ENCODE peak calls at places on chromosomes 11 and 22, in seven cellular contexts. A is GM12891, I is GM12878, H is H1, N is HepG2, O is SK-N-SH, Q is K562. M is an unnamed sample.

GRCh38 chr11:82895437-82896091 is 4.7 kb downstream of the PRCP start:
- DNase-seq in A (peak; percentile 39), Q (no peak), O (no peak), H (no peak), N (no peak), I (peak; percentile 42), M (no peak)

GRCh38 chr11:113773092-113773415 is 438 bp downstream of the ZW10 start:
- DNase-seq in O (no peak), Q (peak; percentile 50), N (peak; percentile 6), A (no peak), H (no peak), I (no peak), M (no peak)

GRCh38 chr22:46610345-46610744 is 9.8 kb upstream of the GRAMD4 start:
- DNase-seq in H (no peak), I (no peak), A (no peak), N (no peak), Q (no peak), O (no peak), M (no peak)

GRCh38 chr11:94662065-94662779 is 95.1 kb downstream of the PIWIL4 start:
- DNase-seq in N (no peak), Q (no peak), O (no peak), I (no peak), A (no peak), H (no peak), M (no peak)

GRCh38 chr11:69630009-69630870 is 10.7 kb upstream of the CCND1 start:
- DNase-seq in Q (peak; percentile 45), I (no peak), O (no peak), N (no peak), H (no peak), A (no peak), M (no peak)

GRCh38 chr11:13535819-13536218 is 40.0 kb upstream of the PTH start:
- DNase-seq in O (peak; percentile 7), N (peak; percentile 6), Q (peak; percentile 25), I (no peak), A (no peak), H (peak; percentile 5), M (no peak)

GRCh38 chr22:42758929-42759629 is 38.4 kb upstream of the A4GALT start:
- DNase-seq in Q (no peak), N (no peak), O (no peak), I (no peak), H (no peak), A (no peak), M (no peak)

GRCh38 chr11:10716122-10716521 is 22.6 kb upstream of the IRAG1 start:
- DNase-seq in A (no peak), O (no peak), I (no peak), Q (peak; percentile 41), N (no peak), H (no peak), M (no peak)

GRCh38 chr11:12216100-12216499 is 105.7 kb downstream of the MICAL2 start:
- DNase-seq in N (no peak), I (no peak), H (no peak), A (no peak), O (no peak), Q (no peak), M (no peak)

GRCh38 chr22:30861688-30862552 is 106.7 kb downstream of the MORC2 start:
- DNase-seq in O (peak; percentile 25), A (no peak), I (no peak), H (no peak), Q (no peak), N (no peak), M (peak; percentile 10)

GRCh38 chr22:47165338-47165931 is 403.0 kb downstream of the TBC1D22A start:
- DNase-seq in I (no peak), H (no peak), A (no peak), N (no peak), O (no peak), Q (no peak), M (no peak)

DNA sequence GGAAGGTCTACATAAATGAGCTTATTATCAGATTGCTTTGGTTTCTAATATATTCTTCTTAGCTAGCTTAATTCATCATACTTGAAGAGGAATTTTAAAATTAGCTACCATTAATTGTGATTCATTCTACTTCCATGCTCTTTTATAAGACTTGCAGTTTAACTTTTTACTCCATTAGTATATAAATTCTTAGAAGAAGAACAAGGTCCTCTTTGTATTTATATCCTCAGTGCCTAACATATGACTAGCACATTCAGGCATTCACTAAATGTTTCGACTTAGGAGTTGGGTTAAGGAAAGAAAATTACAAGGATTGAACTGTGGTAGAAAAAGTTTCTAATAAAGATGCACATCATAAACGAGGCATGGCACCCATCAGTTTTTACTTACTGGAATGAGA is 1135.5 kb downstream of the JRKL start:
- DNase-seq in I (no peak), O (no peak), Q (no peak), H (no peak), A (no peak), N (no peak), M (no peak)
- TF ChIP-seq POLR2AphosphoS5 in I (no peak), O (no peak), Q (no peak), H (no peak), A (no peak), N (no peak), M (no peak)

GRCh38 chr11:123062892-123063395 is 1.0 kb upstream of the HSPA8 start:
- DNase-seq in O (no peak), Q (peak; percentile 69), A (no peak), H (no peak), N (no peak), I (no peak), M (no peak)

GRCh38 chr11:123063396-123064267 is 1.7 kb upstream of the HSPA8 start:
- DNase-seq in A (no peak), Q (no peak), O (no peak), I (no peak), N (peak; percentile 64), H (no peak), M (no peak)

GRCh38 chr11:123060265-123061000 is 1.5 kb downstream of the HSPA8 start:
- DNase-seq in H (no peak), I (no peak), Q (no peak), A (no peak), N (no peak), O (no peak), M (no peak)

GRCh38 chr11:123062158-123062891 is 389 bp upstream of the HSPA8 start:
- DNase-seq in A (peak; percentile 80), I (peak; percentile 97), O (peak; percentile 94), H (peak; percentile 98), Q (peak; percentile 89), N (peak; percentile 97), M (peak; percentile 83)

GRCh38 chr11:123061403-123062157 is at the start of gene HSPA8:
- DNase-seq in A (no peak), O (peak; percentile 36), I (no peak), Q (peak; percentile 53), N (peak; percentile 46), H (no peak), M (no peak)
- TF ChIP-seq TAF1 in A (peak; percentile 93), O (peak; percentile 96), I (peak; percentile 84), Q (peak; percentile 88), N (peak; percentile 71), H (peak; percentile 84), M (peak; percentile 87)

GRCh38 chr11:65437436-65438227 is 15.0 kb downstream of the NEAT1 start:
- DNase-seq in N (no peak), O (no peak), A (no peak), H (no peak), Q (no peak), I (no peak), M (no peak)
- TF ChIP-seq POLR2AphosphoS5 in N (peak; percentile 46), O (peak; percentile 91), A (no peak), H (no peak), Q (peak; percentile 46), I (no peak), M (no peak)

GRCh38 chr11:131036544-131036943 is 120.3 kb upstream of the SNX19 start:
- DNase-seq in H (no peak), I (no peak), A (no peak), O (no peak), N (no peak), Q (no peak), M (no peak)

GRCh38 chr11:131037873-131038272 is 121.6 kb upstream of the SNX19 start:
- DNase-seq in I (no peak), A (no peak), N (no peak), O (no peak), H (no peak), Q (no peak), M (no peak)

GRCh38 chr11:131038597-131038996 is 122.3 kb upstream of the SNX19 start:
- DNase-seq in I (no peak), O (peak; percentile 37), Q (peak; percentile 36), H (no peak), A (no peak), N (no peak), M (peak; percentile 6)

GRCh38 chr11:131027501-131027900 is 111.2 kb upstream of the SNX19 start:
- DNase-seq in H (no peak), N (no peak), O (no peak), A (no peak), I (no peak), Q (no peak), M (no peak)

DNA sequence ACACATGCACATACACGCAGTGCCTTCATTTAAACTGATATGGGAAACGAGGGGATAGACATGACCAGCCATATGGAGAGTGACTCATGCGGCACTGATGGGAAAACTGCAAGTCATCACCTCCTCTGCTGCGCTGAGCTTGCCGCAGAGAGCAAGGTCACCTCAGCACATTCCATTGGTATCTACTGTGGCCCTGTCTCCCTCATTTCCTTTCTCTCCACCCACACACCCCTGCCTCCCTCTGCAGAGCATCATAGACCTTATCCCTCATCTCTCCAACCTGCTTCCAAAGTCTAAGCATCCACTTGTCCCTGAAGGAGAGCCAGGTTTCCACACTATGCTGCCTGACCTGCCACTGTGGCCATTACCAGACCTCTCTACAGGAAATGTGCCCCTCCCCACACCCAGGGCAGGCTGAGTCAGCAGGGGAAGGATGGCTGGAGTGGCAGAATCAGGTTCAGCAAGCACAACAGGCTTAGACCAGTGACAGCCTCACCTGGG is 116.9 kb upstream of the SNX19 start:
- DNase-seq in N (peak; percentile 18), O (no peak), Q (no peak), I (no peak), A (no peak), H (no peak), M (no peak)
- TF ChIP-seq TAF1 in N (no peak), O (no peak), Q (no peak), I (no peak), A (no peak), H (no peak), M (no peak)